ENCODE peak calls at places on chromosomes 7 and 10, in eight cellular contexts. B is hippocampal formation; M is stimulated activated CD8-positive, alpha-beta memory T cell treated with anti-CD3 and anti-CD28 coated beads, Interleukin-7, amount 100 ng/mL, for 1 hour; I is Jurkat, Clone E6-1; Z is iris pigment epithelial cell; Q is stimulated activated CD4-positive, alpha-beta T cell treated with anti-CD3 and anti-CD28 coated beads, TNF-alpha, amount 100 ng/mL, for 1 hour; H is NCI-H345; D is nephron progenitor cell. P is an unnamed sample.

GRCh38 chr7:127995157-127995865 is 35.9 kb downstream of the LRRC4 start:
- DNase-seq in B (no peak), M (no peak), I (no peak), Z (peak), Q (no peak), H (no peak), D (no peak), P (no peak)

GRCh38 chr7:112929411-112929810 is 139.2 kb upstream of the TMEM168 start:
- DNase-seq in B (no peak), M (no peak), I (no peak), Z (peak), Q (no peak), H (no peak), D (no peak), P (no peak)

GRCh38 chr7:33334349-33334748 is 205.0 kb downstream of the BBS9 start:
- DNase-seq in B (no peak), M (no peak), I (peak), Z (peak), Q (no peak), H (peak), D (no peak), P (no peak)

GRCh38 chr7:4549681-4550080 is 132.4 kb upstream of the FOXK1 start:
- DNase-seq in B (peak), M (no peak), I (no peak), Z (no peak), Q (no peak), H (no peak), D (no peak), P (no peak)

GRCh38 chr7:115613836-115614235 is 416.7 kb downstream of the TFEC start:
- DNase-seq in B (no peak), M (no peak), I (no peak), Z (peak), Q (no peak), H (no peak), D (no peak), P (no peak)

GRCh38 chr7:30434140-30434799 is 44.3 kb downstream of the NOD1 start:
- DNase-seq in B (no peak), M (no peak), I (no peak), Z (no peak), Q (no peak), H (peak), D (no peak), P (no peak)

GRCh38 chr7:147570390-147570789 is 1020.2 kb upstream of the C7orf33 start:
- DNase-seq in B (no peak), M (no peak), I (no peak), Z (no peak), Q (no peak), H (no peak), D (no peak), P (no peak)

GRCh38 chr10:118463740-118464139 is 121.6 kb upstream of the FAM204A start:
- DNase-seq in B (no peak), M (no peak), I (no peak), Z (no peak), Q (no peak), H (no peak), D (no peak), P (no peak)

GRCh38 chr7:87476179-87476557 is 688 bp upstream of the ABCB4 start:
- DNase-seq in B (no peak), M (no peak), I (no peak), Z (no peak), Q (no peak), H (no peak), D (no peak), P (no peak)

GRCh38 chr10:103870503-103870902 is 15.1 kb upstream of the SH3PXD2A start:
- DNase-seq in B (no peak), M (no peak), I (no peak), Z (peak), Q (no peak), H (no peak), D (no peak), P (no peak)

GRCh38 chr7:27187702-27188665 is 3.0 kb upstream of the HOXA11 start:
- DNase-seq in B (no peak), M (no peak), I (no peak), Z (no peak), Q (no peak), H (no peak), D (peak), P (no peak)

GRCh38 chr7:33733865-33734650 is 171.3 kb upstream of the BMPER start:
- DNase-seq in B (no peak), M (no peak), I (no peak), Z (no peak), Q (no peak), H (peak), D (peak), P (no peak)

GRCh38 chr10:47179291-47179647 is 120.7 kb upstream of the GDF10 start:
- DNase-seq in B (no peak), M (no peak), I (no peak), Z (no peak), Q (no peak), H (no peak), D (no peak), P (no peak)

GRCh38 chr10:61992683-61993629 is 91.5 kb downstream of the ARID5B start:
- DNase-seq in B (no peak), M (no peak), I (no peak), Z (peak), Q (no peak), H (no peak), D (no peak), P (no peak)

GRCh38 chr7:44258865-44259546 is 58.2 kb downstream of the YKT6 start:
- DNase-seq in B (no peak), M (no peak), I (no peak), Z (peak), Q (no peak), H (no peak), D (no peak), P (no peak)

GRCh38 chr10:125514206-125515162 is 168.5 kb downstream of the TEX36 start:
- DNase-seq in B (no peak), M (no peak), I (no peak), Z (no peak), Q (no peak), H (no peak), D (no peak), P (no peak)

GRCh38 chr10:12042409-12042796 is 206 bp downstream of the UPF2 start:
- DNase-seq in B (no peak), M (peak), I (no peak), Z (peak), Q (no peak), H (peak), D (peak), P (no peak)

GRCh38 chr7:50448823-50449222 is 1.3 kb downstream of the FIGNL1 start:
- DNase-seq in B (no peak), M (no peak), I (no peak), Z (no peak), Q (no peak), H (no peak), D (no peak), P (no peak)

GRCh38 chr7:108653526-108653925 is 83.9 kb downstream of the DNAJB9 start:
- DNase-seq in B (no peak), M (no peak), I (no peak), Z (peak), Q (no peak), H (no peak), D (no peak), P (no peak)

GRCh38 chr10:21292763-21293517 is 232.5 kb downstream of the SKIDA1 start:
- DNase-seq in B (no peak), M (no peak), I (no peak), Z (peak), Q (no peak), H (no peak), D (peak), P (no peak)

GRCh38 chr7:141722529-141722928 is 14.4 kb downstream of the WEE2 start:
- DNase-seq in B (no peak), M (no peak), I (no peak), Z (no peak), Q (no peak), H (no peak), D (no peak), P (no peak)

GRCh38 chr7:123624527-123625183 is 23.0 kb downstream of the ASB15 start:
- DNase-seq in B (no peak), M (peak), I (peak), Z (peak), Q (no peak), H (no peak), D (peak), P (no peak)